ENCODE peak calls at places on chromosomes 5 and 9, in four cellular contexts. A is CD8-positive, alpha-beta memory T cell; E is thyroid gland; Z is thoracic aorta. T is an unnamed sample. For H3K4me1, the result is how much of the 10 kb centered on the place peaks cover.

GRCh38 chr5:176364765-176365662 is at the start of gene ARL10:
- DNase-seq in E (peak), Z (no peak), A (peak), T (peak)

GRCh38 chr5:59007460-59008063 is 424.7 kb downstream of the RAB3C start:
- DNase-seq in Z (no peak), E (no peak), A (no peak), T (no peak)

GRCh38 chr9:20319641-20320337 is 302.5 kb downstream of the MLLT3 start:
- DNase-seq in Z (no peak), E (peak), A (no peak), T (no peak)

GRCh38 chr5:59790399-59791130 is 103.0 kb downstream of the PDE4D start:
- DNase-seq in E (no peak), Z (no peak), A (no peak), T (no peak)

GRCh38 chr5:149785341-149785740 is 55.2 kb downstream of the PPARGC1B start:
- DNase-seq in E (no peak), A (no peak), Z (no peak), T (no peak)

GRCh38 chr9:21452681-21453080 is 12.4 kb downstream of the IFNA1 start:
- DNase-seq in Z (no peak), E (no peak), A (no peak), T (no peak)

GRCh38 chr5:180347651-180348050 is 5.5 kb downstream of the GFPT2 start:
- DNase-seq in E (no peak), A (no peak), Z (no peak), T (no peak)

GRCh38 chr5:147403659-147404640 is 105.9 kb downstream of the DPYSL3 start:
- DNase-seq in A (no peak), Z (peak), E (peak), T (peak)

GRCh38 chr9:92151691-92152393 is 36.6 kb upstream of the SPTLC1 start:
- DNase-seq in Z (no peak), A (no peak), E (peak), T (no peak)

GRCh38 chr9:91680129-91680528 is 256.5 kb upstream of the NFIL3 start:
- DNase-seq in Z (no peak), E (no peak), A (no peak), T (no peak)

GRCh38 chr9:95803197-95803596 is 72.3 kb upstream of the ERCC6L2 start:
- DNase-seq in A (no peak), E (no peak), Z (no peak), T (no peak)

GRCh38 chr5:128825826-128826225 is 139.5 kb upstream of the SLC27A6 start:
- DNase-seq in E (no peak), Z (no peak), A (no peak), T (no peak)

GRCh38 chr5:80318212-80318611 is 1.6 kb upstream of the SPZ1 start:
- DNase-seq in E (no peak), Z (no peak), A (no peak), T (no peak)

GRCh38 chr9:72597181-72597517 is 75.7 kb downstream of the TMC1 start:
- DNase-seq in Z (no peak), E (no peak), A (no peak), T (no peak)

GRCh38 chr9:14348241-14349140 is 34.5 kb upstream of the NFIB start:
- DNase-seq in Z (no peak), E (peak), A (no peak), T (peak)

GRCh38 chr5:113215401-113216060 is 219.3 kb downstream of the TSSK1B start:
- DNase-seq in A (no peak), E (no peak), Z (no peak), T (no peak)

GRCh38 chr5:40790947-40791593 is 7.1 kb downstream of the PRKAA1 start:
- DNase-seq in Z (no peak), E (no peak), A (no peak), T (no peak)

GRCh38 chr9:34430843-34431437 is 27.4 kb downstream of the FAM219A start:
- DNase-seq in A (no peak), Z (no peak), E (peak), T (peak)

GRCh38 chr5:144800169-144800568 is 629.5 kb downstream of the KCTD16 start:
- DNase-seq in Z (no peak), A (no peak), E (no peak), T (no peak)

GRCh38 chr5:56330806-56331205 is 97.7 kb upstream of the ANKRD55 start:
- DNase-seq in E (no peak), A (no peak), Z (no peak), T (no peak)

GRCh38 chr5:40406426-40407211 is 273.1 kb upstream of the PTGER4 start:
- DNase-seq in E (no peak), A (no peak), Z (no peak), T (no peak)

GRCh38 chr5:160521392-160521663 is 99.7 kb downstream of the PTTG1 start:
- DNase-seq in E (no peak), A (no peak), Z (no peak), T (no peak)

GRCh38 chr9:87950765-87951488 is 23.4 kb downstream of the CDK20 start:
- DNase-seq in A (no peak), Z (no peak), E (no peak), T (no peak)

GRCh38 chr9:34562136-34562745 is 27.3 kb downstream of the CNTFR start:
- DNase-seq in E (no peak), A (no peak), Z (no peak), T (no peak)

GRCh38 chr5:108607421-108607820 is 140.3 kb upstream of the FER start:
- DNase-seq in Z (no peak), E (no peak), A (no peak), T (no peak)

GRCh38 chr5:43804723-43805122 is 201.7 kb downstream of the NNT start:
- DNase-seq in E (no peak), A (no peak), Z (no peak), T (no peak)

GRCh38 chr9:100029246-100029645 is 69.6 kb downstream of the ERP44 start:
- DNase-seq in E (no peak), A (no peak), Z (no peak), T (no peak)

GRCh38 chr9:130327781-130328348 is 62.3 kb downstream of the HMCN2 start:
- DNase-seq in Z (no peak), E (no peak), A (no peak), T (no peak)

GRCh38 chr9:136965771-136966484 is 11.4 kb upstream of the PTGDS start:
- DNase-seq in Z (no peak), E (no peak), A (peak), T (no peak)

GRCh38 chr9:38386319-38386895 is 6.1 kb upstream of the ALDH1B1 start:
- DNase-seq in E (no peak), A (no peak), Z (no peak), T (peak)
- H3K27ac ChIP-seq in E (no peak), A (no peak), Z (peak), T (peak)

GRCh38 chr9:114923918-114924317 is 6.5 kb downstream of the TNFSF8 start:
- DNase-seq in E (no peak), A (no peak), Z (no peak), T (no peak)
- H3K4me1 ChIP-seq in E (under half), A (half or more), Z (under half), T (under half)

GRCh38 chr5:132417010-132417439 is 47.5 kb downstream of the SLC22A5 start:
- DNase-seq in A (no peak), E (no peak), Z (no peak), T (no peak)
- H3K27ac ChIP-seq in A (no peak), E (peak), Z (peak), T (peak)

GRCh38 chr9:134314950-134315715 is 11.1 kb upstream of the RXRA start:
- DNase-seq in A (no peak), Z (no peak), E (no peak), T (no peak)
- H3K4me1 ChIP-seq in A (under half), Z (under half), E (under half), T (under half)

GRCh38 chr5:74433255-74434123 is 207.0 kb downstream of the ENC1 start:
- DNase-seq in Z (no peak), A (no peak), E (no peak), T (no peak)
- H3K27ac ChIP-seq in Z (no peak), A (no peak), E (no peak), T (no peak)

GRCh38 chr5:124686239-124687004 is 60.0 kb downstream of the ZNF608 start:
- DNase-seq in A (no peak), Z (no peak), E (no peak), T (no peak)
- H3K4me1 ChIP-seq in A (under half), Z (under half), E (under half), T (under half)

GRCh38 chr5:136836093-136836492 is 470.7 kb upstream of the TRPC7 start:
- DNase-seq in A (no peak), E (no peak), Z (no peak), T (no peak)
- H3K27ac ChIP-seq in A (no peak), E (no peak), Z (no peak), T (no peak)

GRCh38 chr9:127166111-127166510 is 43.7 kb upstream of the ANGPTL2 start:
- DNase-seq in Z (no peak), E (no peak), A (no peak), T (no peak)
- H3K4me1 ChIP-seq in Z (under half), E (under half), A (under half), T (under half)

GRCh38 chr5:158820891-158821290 is 278.8 kb downstream of the EBF1 start:
- DNase-seq in Z (no peak), A (no peak), E (no peak), T (no peak)
- H3K27ac ChIP-seq in Z (no peak), A (no peak), E (no peak), T (no peak)

GRCh38 chr5:54718647-54719046 is 201.1 kb downstream of the SNX18 start:
- DNase-seq in Z (peak), A (no peak), E (peak), T (peak)
- H3K4me1 ChIP-seq in Z (half or more), A (under half), E (under half), T (under half)